ENCODE peak calls at places on chromosomes 3 and 15, in nine cellular contexts. T is keratinocyte, X is Caco-2, C is A549, A is heart right ventricle, I is tibial artery, R is prostate gland, V is body of pancreas, D is pancreas. N is an unnamed sample.

GRCh38 chr3:128301186-128302023 is 148.1 kb downstream of the EEFSEC start:
- DNase-seq in V (no peak), X (no peak), I (no peak), A (no peak), R (peak; percentile 3), C (no peak), T (no peak), D (no peak), N (no peak)

GRCh38 chr3:47340866-47341265 is 40.0 kb upstream of the PTPN23 start:
- DNase-seq in D (no peak), C (no peak), X (no peak), A (no peak), R (no peak), V (no peak), T (no peak), I (no peak), N (no peak)

GRCh38 chr3:121152573-121152972 is 244.6 kb downstream of the STXBP5L start:
- DNase-seq in T (no peak), R (no peak), X (no peak), V (no peak), D (no peak), C (peak; percentile 47), A (no peak), I (no peak), N (no peak)

GRCh38 chr3:127304121-127304744 is 16.4 kb upstream of the PRR20G start:
- DNase-seq in R (peak; percentile 54), V (peak; percentile 78), I (no peak), A (no peak), T (peak; percentile 90), C (peak; percentile 35), D (peak; percentile 73), X (peak; percentile 70), N (no peak)

GRCh38 chr15:90561344-90562244 is 31.9 kb downstream of the CRTC3 start:
- DNase-seq in R (no peak), I (peak; percentile 45), D (no peak), T (no peak), A (no peak), X (no peak), C (no peak), V (no peak), N (peak; percentile 45)

GRCh38 chr15:31001702-31002101 is 10.3 kb upstream of the MTMR10 start:
- DNase-seq in D (no peak), I (no peak), C (no peak), A (no peak), V (no peak), T (no peak), R (no peak), X (no peak), N (no peak)

GRCh38 chr3:126021224-126021623 is 52.2 kb downstream of the ROPN1B start:
- DNase-seq in A (no peak), I (no peak), X (no peak), C (no peak), T (no peak), R (no peak), D (no peak), V (no peak), N (peak; percentile 82)

GRCh38 chr3:156750874-156751245 is 75.3 kb upstream of the LEKR1 start:
- DNase-seq in C (no peak), I (no peak), R (no peak), T (no peak), X (no peak), A (no peak), V (no peak), D (no peak), N (no peak)

GRCh38 chr15:83174891-83175290 is 32.7 kb downstream of the HDGFL3 start:
- DNase-seq in A (no peak), I (no peak), T (no peak), R (no peak), C (no peak), D (no peak), V (no peak), X (no peak), N (no peak)

GRCh38 chr3:100682056-100682853 is 27.0 kb upstream of the TFG start:
- DNase-seq in R (no peak), T (no peak), I (no peak), C (no peak), D (peak; percentile 23), V (no peak), A (peak; percentile 11), X (no peak), N (no peak)

GRCh38 chr3:175713263-175713662 is 854.1 kb downstream of the NAALADL2 start:
- DNase-seq in R (no peak), D (no peak), I (no peak), X (no peak), A (no peak), C (no peak), T (no peak), V (no peak), N (no peak)

GRCh38 chr15:39133201-39133600 is 447.7 kb upstream of the THBS1 start:
- DNase-seq in V (no peak), D (no peak), C (peak; percentile 82), T (no peak), X (no peak), R (no peak), I (no peak), A (no peak), N (no peak)

DNA sequence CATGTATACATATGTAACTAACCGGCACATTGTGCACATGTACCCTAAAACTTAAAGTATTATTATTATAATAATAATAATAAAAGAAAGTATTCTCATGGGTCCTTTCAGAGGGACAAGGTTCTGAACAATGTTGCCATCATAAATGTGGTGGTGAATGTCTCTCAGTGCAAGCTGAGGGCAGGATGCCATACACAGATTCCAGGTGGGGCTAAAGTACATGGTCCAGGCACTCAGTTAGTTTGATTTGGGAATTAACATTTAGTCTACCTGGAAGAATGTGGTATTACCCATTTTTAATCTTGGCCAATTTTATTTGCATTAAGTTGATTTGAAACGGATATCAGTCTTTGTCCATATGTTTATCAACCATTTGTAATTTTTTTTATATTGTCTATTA is 24.5 kb downstream of the PDE8A start:
- DNase-seq in V (no peak), D (no peak), T (no peak), C (no peak), A (no peak), X (no peak), R (no peak), I (no peak), N (no peak)
- H3K4me1 ChIP-seq in V (peaks cover 56% of the 10 kb centered on the region), D (peaks cover 20% of the 10 kb centered on the region), T (no peaks in the 10 kb centered on the region), C (peaks cover 68% of the 10 kb centered on the region), A (peaks cover 76% of the 10 kb centered on the region), X (peaks cover 11% of the 10 kb centered on the region), R (no peaks in the 10 kb centered on the region), I (peaks cover 35% of the 10 kb centered on the region), N (peaks cover 5% of the 10 kb centered on the region)

GRCh38 chr3:184230603-184231528 is 1.5 kb downstream of the VWA5B2 start:
- DNase-seq in V (no peak), A (no peak), I (no peak), X (no peak), D (peak; percentile 59), C (no peak), R (peak; percentile 47), T (no peak), N (no peak)

GRCh38 chr3:184231671-184232070 is 2.3 kb downstream of the VWA5B2 start:
- DNase-seq in X (no peak), V (no peak), C (no peak), I (no peak), T (no peak), D (no peak), A (no peak), R (no peak), N (no peak)

GRCh38 chr3:184228376-184229137 is 828 bp upstream of the VWA5B2 start:
- DNase-seq in V (no peak), A (no peak), T (no peak), R (no peak), C (no peak), D (no peak), I (no peak), X (no peak), N (no peak)

GRCh38 chr3:184229424-184230080 is at the start of gene VWA5B2:
- DNase-seq in D (peak; percentile 79), R (peak; percentile 37), A (peak; percentile 36), X (peak; percentile 62), C (peak; percentile 57), I (no peak), V (peak; percentile 63), T (no peak), N (peak; percentile 60)

GRCh38 chr3:184230081-184230602 is 757 bp downstream of the VWA5B2 start:
- DNase-seq in I (no peak), R (no peak), V (peak; percentile 41), A (no peak), C (no peak), X (no peak), T (no peak), D (peak; percentile 62), N (no peak)
- H3K4me3 ChIP-seq in I (peak overlapping the region; percentile 34), R (peak overlapping the region; percentile 29), V (no peak overlapping the region), A (peak overlapping the region; percentile 59), C (peak overlapping the region; percentile 59), X (peak overlapping the region; percentile 58), T (no peak overlapping the region), D (peak overlapping the region; percentile 23), N (peak overlapping the region; percentile 44)

GRCh38 chr3:187827723-187828122 is 82.5 kb upstream of the BCL6 start:
- DNase-seq in R (no peak), T (no peak), X (no peak), I (no peak), A (no peak), C (no peak), V (no peak), D (no peak), N (no peak)

GRCh38 chr3:187822402-187822801 is 77.1 kb upstream of the BCL6 start:
- DNase-seq in D (no peak), R (no peak), V (no peak), X (no peak), I (no peak), T (no peak), C (no peak), A (no peak), N (no peak)

GRCh38 chr3:187823802-187824201 is 78.5 kb upstream of the BCL6 start:
- DNase-seq in I (no peak), T (no peak), R (no peak), A (no peak), V (no peak), D (no peak), C (no peak), X (no peak), N (no peak)

DNA sequence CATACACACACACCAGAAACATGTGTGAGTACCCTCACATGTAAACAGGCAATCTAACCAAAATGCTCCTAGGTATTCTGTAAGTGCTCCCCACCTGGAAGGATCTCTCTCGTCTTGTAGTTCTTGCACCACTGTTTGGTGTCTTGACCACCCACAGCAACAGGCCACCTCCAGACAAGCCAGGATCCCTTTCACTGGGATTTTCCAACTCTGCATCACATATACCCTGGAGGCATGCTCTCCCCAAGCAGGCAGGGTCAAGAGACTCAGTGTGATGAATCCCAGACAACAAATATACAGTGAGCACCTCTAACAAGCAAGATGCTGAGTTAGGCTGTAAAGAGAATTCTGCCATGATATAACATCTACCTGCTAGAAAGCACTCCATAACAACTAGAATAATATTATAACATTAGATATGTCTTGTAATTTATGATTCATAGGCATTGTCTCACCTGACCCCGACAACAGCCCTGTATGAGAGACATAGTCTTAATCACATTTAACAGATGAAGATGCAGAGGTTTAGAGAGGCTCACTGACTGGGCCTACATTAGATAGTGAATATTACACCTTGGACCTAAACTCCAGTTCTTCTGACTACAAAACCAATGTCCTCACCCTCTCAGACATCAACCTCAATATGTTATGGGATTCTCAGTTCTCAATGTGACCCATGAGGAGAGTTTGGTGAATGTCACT is 76.5 kb upstream of the BCL6 start:
- DNase-seq in A (no peak), T (no peak), D (no peak), C (no peak), V (no peak), I (no peak), R (no peak), X (no peak), N (no peak)
- H3K4me1 ChIP-seq in A (no peaks in the 10 kb centered on the region), T (no peaks in the 10 kb centered on the region), D (no peaks in the 10 kb centered on the region), C (no peaks in the 10 kb centered on the region), V (no peaks in the 10 kb centered on the region), I (no peaks in the 10 kb centered on the region), R (no peaks in the 10 kb centered on the region), X (no peaks in the 10 kb centered on the region), N (no peaks in the 10 kb centered on the region)

GRCh38 chr15:64912379-64912778 is 677 bp downstream of the ANKDD1A start:
- DNase-seq in X (no peak), I (no peak), T (no peak), V (no peak), R (no peak), D (peak; percentile 25), C (no peak), A (no peak), N (no peak)
- H3K4me3 ChIP-seq in X (no peak overlapping the region), I (peak overlapping the region; percentile 61), T (no peak overlapping the region), V (peak overlapping the region; percentile 21), R (peak overlapping the region; percentile 43), D (peak overlapping the region; percentile 40), C (peak overlapping the region; percentile 46), A (peak overlapping the region; percentile 72), N (peak overlapping the region; percentile 51)

N was measured in uterus.